ENCODE peak calls at places on chromosomes 11 and 22, in ten cellular contexts. One of them, this sample, is unnamed.

GRCh38 chr11:34176980-34177319 is 71.5 kb downstream of the NAT10 start:
- DNase-seq in astrocyte of the cerebellum: no peak
- DNase-seq in psoas muscle: no peak
- DNase-seq in spleen: no peak
- DNase-seq in fibroblast of lung: no peak
- DNase-seq in A549: no peak
- DNase-seq in AG10803: no peak
- DNase-seq in tibial nerve: no peak
- DNase-seq in nephron progenitor cell: no peak
- DNase-seq in omental fat pad: no peak
- DNase-seq in this sample: no peak

GRCh38 chr11:16738198-16738948 is at the start of gene C11orf58:
- DNase-seq in omental fat pad: peak
- DNase-seq in AG10803: peak
- DNase-seq in spleen: peak
- DNase-seq in nephron progenitor cell: peak
- DNase-seq in tibial nerve: peak
- DNase-seq in A549: peak
- DNase-seq in fibroblast of lung: peak
- DNase-seq in psoas muscle: peak
- DNase-seq in astrocyte of the cerebellum: peak
- DNase-seq in this sample: peak

GRCh38 chr11:13276454-13276851 is 1.1 kb upstream of the BMAL1 start:
- DNase-seq in AG10803: no peak
- DNase-seq in fibroblast of lung: no peak
- DNase-seq in psoas muscle: no peak
- DNase-seq in nephron progenitor cell: peak
- DNase-seq in spleen: no peak
- DNase-seq in astrocyte of the cerebellum: no peak
- DNase-seq in omental fat pad: no peak
- DNase-seq in tibial nerve: no peak
- DNase-seq in A549: no peak
- DNase-seq in this sample: no peak

GRCh38 chr11:65224939-65225283 is 36.9 kb upstream of the POLA2 start:
- DNase-seq in spleen: no peak
- DNase-seq in nephron progenitor cell: no peak
- DNase-seq in tibial nerve: peak
- DNase-seq in omental fat pad: peak
- DNase-seq in A549: peak
- DNase-seq in AG10803: peak
- DNase-seq in astrocyte of the cerebellum: peak
- DNase-seq in fibroblast of lung: peak
- DNase-seq in psoas muscle: no peak
- DNase-seq in this sample: no peak

GRCh38 chr11:35491231-35491871 is 34.1 kb downstream of the PAMR1 start:
- DNase-seq in fibroblast of lung: peak
- DNase-seq in tibial nerve: no peak
- DNase-seq in spleen: no peak
- DNase-seq in astrocyte of the cerebellum: peak
- DNase-seq in nephron progenitor cell: no peak
- DNase-seq in omental fat pad: no peak
- DNase-seq in A549: no peak
- DNase-seq in AG10803: peak
- DNase-seq in psoas muscle: no peak
- DNase-seq in this sample: no peak

GRCh38 chr11:22558638-22559037 is 67.0 kb downstream of the FANCF start:
- DNase-seq in astrocyte of the cerebellum: no peak
- DNase-seq in tibial nerve: no peak
- DNase-seq in A549: no peak
- DNase-seq in AG10803: peak
- DNase-seq in spleen: no peak
- DNase-seq in psoas muscle: no peak
- DNase-seq in omental fat pad: no peak
- DNase-seq in nephron progenitor cell: no peak
- DNase-seq in fibroblast of lung: peak
- DNase-seq in this sample: no peak

GRCh38 chr11:117638913-117639543 is 158.0 kb downstream of the DSCAML1 start:
- DNase-seq in psoas muscle: no peak
- DNase-seq in spleen: peak
- DNase-seq in nephron progenitor cell: no peak
- DNase-seq in omental fat pad: no peak
- DNase-seq in tibial nerve: no peak
- DNase-seq in fibroblast of lung: no peak
- DNase-seq in AG10803: no peak
- DNase-seq in A549: no peak
- DNase-seq in astrocyte of the cerebellum: no peak
- DNase-seq in this sample: no peak

GRCh38 chr11:44858796-44859527 is 91.7 kb downstream of the TP53I11 start:
- DNase-seq in psoas muscle: no peak
- DNase-seq in fibroblast of lung: no peak
- DNase-seq in tibial nerve: no peak
- DNase-seq in nephron progenitor cell: no peak
- DNase-seq in omental fat pad: no peak
- DNase-seq in spleen: peak
- DNase-seq in AG10803: peak
- DNase-seq in astrocyte of the cerebellum: no peak
- DNase-seq in A549: no peak
- DNase-seq in this sample: no peak

GRCh38 chr11:3982431-3982830 is 112.2 kb upstream of the RRM1 start:
- DNase-seq in omental fat pad: no peak
- DNase-seq in spleen: no peak
- DNase-seq in nephron progenitor cell: no peak
- DNase-seq in AG10803: no peak
- DNase-seq in fibroblast of lung: peak
- DNase-seq in astrocyte of the cerebellum: no peak
- DNase-seq in A549: no peak
- DNase-seq in psoas muscle: no peak
- DNase-seq in tibial nerve: no peak
- DNase-seq in this sample: no peak

GRCh38 chr11:3981084-3981633 is 113.4 kb upstream of the RRM1 start:
- DNase-seq in omental fat pad: no peak
- DNase-seq in psoas muscle: no peak
- DNase-seq in tibial nerve: no peak
- DNase-seq in nephron progenitor cell: no peak
- DNase-seq in AG10803: no peak
- DNase-seq in spleen: no peak
- DNase-seq in A549: no peak
- DNase-seq in fibroblast of lung: no peak
- DNase-seq in astrocyte of the cerebellum: no peak
- DNase-seq in this sample: no peak

GRCh38 chr11:3983101-3983500 is 111.5 kb upstream of the RRM1 start:
- DNase-seq in spleen: no peak
- DNase-seq in A549: no peak
- DNase-seq in omental fat pad: no peak
- DNase-seq in tibial nerve: no peak
- DNase-seq in nephron progenitor cell: no peak
- DNase-seq in AG10803: no peak
- DNase-seq in fibroblast of lung: no peak
- DNase-seq in astrocyte of the cerebellum: no peak
- DNase-seq in psoas muscle: no peak
- DNase-seq in this sample: no peak

GRCh38 chr11:3986301-3986700 is 108.3 kb upstream of the RRM1 start:
- DNase-seq in spleen: no peak
- DNase-seq in fibroblast of lung: no peak
- DNase-seq in psoas muscle: no peak
- DNase-seq in A549: no peak
- DNase-seq in AG10803: no peak
- DNase-seq in nephron progenitor cell: no peak
- DNase-seq in astrocyte of the cerebellum: no peak
- DNase-seq in omental fat pad: no peak
- DNase-seq in tibial nerve: no peak
- DNase-seq in this sample: no peak

DNA sequence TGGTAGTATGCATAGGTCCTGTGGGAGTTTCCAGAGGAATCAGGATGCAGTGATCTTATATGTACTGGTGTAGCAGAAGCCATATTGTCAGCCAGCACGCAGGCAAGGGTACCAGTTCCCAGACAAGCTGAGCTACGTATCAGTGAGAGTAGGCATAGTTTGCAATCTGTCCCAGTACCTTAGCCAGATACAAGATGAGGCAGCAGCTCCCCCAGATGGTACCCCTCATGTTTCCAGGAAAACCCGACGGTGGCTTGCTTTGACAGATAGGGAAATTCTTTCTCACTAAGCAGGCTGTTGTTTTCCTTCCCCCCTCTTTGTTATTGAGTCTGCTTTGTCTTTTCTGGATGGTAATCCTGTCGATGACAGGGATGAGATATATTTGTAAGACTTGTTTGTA is 109.7 kb upstream of the RRM1 start:
- DNase-seq in psoas muscle: no peak
- DNase-seq in AG10803: no peak
- DNase-seq in omental fat pad: no peak
- DNase-seq in fibroblast of lung: peak
- DNase-seq in A549: no peak
- DNase-seq in tibial nerve: no peak
- DNase-seq in spleen: no peak
- DNase-seq in astrocyte of the cerebellum: no peak
- DNase-seq in nephron progenitor cell: no peak
- DNase-seq in this sample: no peak
- TF ChIP-seq CTCF in psoas muscle: no peak
- TF ChIP-seq CTCF in AG10803: peak
- TF ChIP-seq CTCF in omental fat pad: no peak
- TF ChIP-seq CTCF in fibroblast of lung: no peak
- TF ChIP-seq CTCF in A549: no peak
- TF ChIP-seq CTCF in tibial nerve: no peak
- TF ChIP-seq CTCF in spleen: no peak
- TF ChIP-seq CTCF in astrocyte of the cerebellum: peak
- TF ChIP-seq CTCF in nephron progenitor cell: no peak
- TF ChIP-seq CTCF in this sample: no peak

GRCh38 chr11:78330361-78330760 is 87.3 kb downstream of the GAB2 start:
- DNase-seq in astrocyte of the cerebellum: no peak
- DNase-seq in psoas muscle: no peak
- DNase-seq in tibial nerve: no peak
- DNase-seq in spleen: no peak
- DNase-seq in omental fat pad: no peak
- DNase-seq in AG10803: no peak
- DNase-seq in A549: no peak
- DNase-seq in nephron progenitor cell: no peak
- DNase-seq in fibroblast of lung: no peak
- DNase-seq in this sample: no peak

GRCh38 chr11:78334109-78334508 is 83.5 kb downstream of the GAB2 start:
- DNase-seq in AG10803: no peak
- DNase-seq in A549: no peak
- DNase-seq in fibroblast of lung: no peak
- DNase-seq in omental fat pad: no peak
- DNase-seq in spleen: no peak
- DNase-seq in tibial nerve: no peak
- DNase-seq in psoas muscle: no peak
- DNase-seq in astrocyte of the cerebellum: no peak
- DNase-seq in nephron progenitor cell: no peak
- DNase-seq in this sample: no peak

GRCh38 chr11:78332872-78333271 is 84.7 kb downstream of the GAB2 start:
- DNase-seq in fibroblast of lung: no peak
- DNase-seq in nephron progenitor cell: no peak
- DNase-seq in AG10803: no peak
- DNase-seq in psoas muscle: no peak
- DNase-seq in A549: no peak
- DNase-seq in tibial nerve: no peak
- DNase-seq in omental fat pad: no peak
- DNase-seq in astrocyte of the cerebellum: no peak
- DNase-seq in spleen: no peak
- DNase-seq in this sample: no peak

GRCh38 chr11:78332174-78332866 is 85.3 kb downstream of the GAB2 start:
- DNase-seq in A549: no peak
- DNase-seq in tibial nerve: no peak
- DNase-seq in spleen: no peak
- DNase-seq in nephron progenitor cell: no peak
- DNase-seq in astrocyte of the cerebellum: no peak
- DNase-seq in fibroblast of lung: peak
- DNase-seq in AG10803: peak
- DNase-seq in psoas muscle: no peak
- DNase-seq in omental fat pad: no peak
- DNase-seq in this sample: no peak

GRCh38 chr11:78331711-78332110 is 85.9 kb downstream of the GAB2 start:
- DNase-seq in fibroblast of lung: no peak
- DNase-seq in omental fat pad: no peak
- DNase-seq in spleen: no peak
- DNase-seq in nephron progenitor cell: no peak
- DNase-seq in astrocyte of the cerebellum: no peak
- DNase-seq in A549: no peak
- DNase-seq in psoas muscle: no peak
- DNase-seq in tibial nerve: no peak
- DNase-seq in AG10803: no peak
- DNase-seq in this sample: no peak
- TF ChIP-seq CTCF in fibroblast of lung: no peak
- TF ChIP-seq CTCF in omental fat pad: no peak
- TF ChIP-seq CTCF in spleen: no peak
- TF ChIP-seq CTCF in nephron progenitor cell: no peak
- TF ChIP-seq CTCF in astrocyte of the cerebellum: no peak
- TF ChIP-seq CTCF in A549: no peak
- TF ChIP-seq CTCF in psoas muscle: no peak
- TF ChIP-seq CTCF in tibial nerve: no peak
- TF ChIP-seq CTCF in AG10803: no peak
- TF ChIP-seq CTCF in this sample: no peak

GRCh38 chr22:42303304-42304020 is 33.0 kb upstream of the TCF20 start:
- DNase-seq in A549: no peak
- DNase-seq in omental fat pad: no peak
- DNase-seq in spleen: no peak
- DNase-seq in AG10803: no peak
- DNase-seq in nephron progenitor cell: no peak
- DNase-seq in fibroblast of lung: no peak
- DNase-seq in tibial nerve: no peak
- DNase-seq in astrocyte of the cerebellum: no peak
- DNase-seq in psoas muscle: no peak
- DNase-seq in this sample: no peak
- TF ChIP-seq CTCF in A549: no peak
- TF ChIP-seq CTCF in omental fat pad: no peak
- TF ChIP-seq CTCF in spleen: no peak
- TF ChIP-seq CTCF in AG10803: no peak
- TF ChIP-seq CTCF in nephron progenitor cell: no peak
- TF ChIP-seq CTCF in fibroblast of lung: no peak
- TF ChIP-seq CTCF in tibial nerve: no peak
- TF ChIP-seq CTCF in astrocyte of the cerebellum: no peak
- TF ChIP-seq CTCF in psoas muscle: no peak
- TF ChIP-seq CTCF in this sample: no peak

DNA sequence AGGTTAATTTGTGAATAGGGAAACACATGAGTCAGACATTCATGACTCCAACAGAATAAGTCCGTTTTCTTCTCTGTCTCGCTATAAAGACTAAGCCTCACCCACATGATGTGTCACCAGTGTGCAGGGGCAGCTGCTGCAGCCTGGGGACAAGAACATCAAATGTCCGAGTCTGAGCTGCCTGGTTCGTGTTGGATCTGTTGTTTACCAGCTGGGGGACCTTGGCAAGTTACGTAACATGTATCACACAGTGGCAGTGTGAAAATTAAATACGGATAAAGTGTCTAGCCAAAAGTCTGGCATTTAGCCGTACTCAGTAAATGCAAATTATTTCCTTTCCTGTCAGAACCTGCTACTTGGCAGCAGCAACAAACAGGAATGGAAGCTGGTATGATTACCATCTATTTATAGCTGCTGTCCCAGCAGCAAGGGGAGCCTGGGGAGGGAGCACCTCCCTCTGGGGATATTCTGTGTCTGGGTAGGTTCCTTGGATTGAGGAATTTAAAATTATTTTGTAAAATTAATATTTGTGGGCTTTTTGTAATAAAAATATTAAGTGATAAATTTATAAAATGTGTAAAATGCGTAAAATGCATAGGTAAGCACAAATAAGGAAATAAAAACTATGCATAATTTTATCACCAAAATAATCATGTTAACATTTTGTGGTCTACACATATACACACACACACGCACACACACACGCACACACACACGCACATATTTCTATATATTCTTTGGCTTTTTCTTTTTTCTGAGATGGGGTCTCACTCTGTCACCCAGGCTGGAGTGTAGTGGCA is 1.3 kb upstream of the CLDN25 start:
- DNase-seq in psoas muscle: peak
- DNase-seq in spleen: no peak
- DNase-seq in omental fat pad: no peak
- DNase-seq in nephron progenitor cell: no peak
- DNase-seq in astrocyte of the cerebellum: no peak
- DNase-seq in tibial nerve: no peak
- DNase-seq in A549: no peak
- DNase-seq in fibroblast of lung: peak
- DNase-seq in AG10803: peak
- DNase-seq in this sample: no peak
- TF ChIP-seq CTCF in psoas muscle: peak
- TF ChIP-seq CTCF in spleen: no peak
- TF ChIP-seq CTCF in omental fat pad: no peak
- TF ChIP-seq CTCF in nephron progenitor cell: no peak
- TF ChIP-seq CTCF in astrocyte of the cerebellum: no peak
- TF ChIP-seq CTCF in tibial nerve: no peak
- TF ChIP-seq CTCF in A549: no peak
- TF ChIP-seq CTCF in fibroblast of lung: no peak
- TF ChIP-seq CTCF in AG10803: no peak
- TF ChIP-seq CTCF in this sample: no peak